ENCODE peak calls at places on chromosomes 7 and 10, in nine cellular contexts. U is GM10248, V is brain microvascular endothelial cell, C is astrocyte, O is PC-9, B is heart right ventricle, Q is endodermal cell, E is tibial artery, K is astrocyte of the spinal cord. N is an unnamed sample.

GRCh38 chr10:126921974-126922525 is 16.8 kb downstream of the DOCK1 start:
- DNase-seq in C (peak), B (no peak), K (peak), Q (no peak), O (no peak), U (no peak), E (peak), V (peak), N (no peak)

GRCh38 chr7:28662236-28662635 is 249.9 kb downstream of the CREB5 start:
- DNase-seq in E (no peak), K (no peak), U (no peak), O (no peak), B (no peak), V (no peak), C (no peak), Q (no peak), N (peak)

GRCh38 chr10:62388328-62388727 is 14.2 kb downstream of the ZNF365 start:
- DNase-seq in Q (peak), B (no peak), K (no peak), V (no peak), E (no peak), U (no peak), C (no peak), O (no peak), N (no peak)

GRCh38 chr7:91228927-91229326 is 35.3 kb upstream of the FZD1 start:
- DNase-seq in K (peak), E (no peak), Q (no peak), B (no peak), O (no peak), V (no peak), C (no peak), U (no peak), N (no peak)

GRCh38 chr7:112357136-112357535 is 93.1 kb upstream of the IFRD1 start:
- DNase-seq in K (no peak), E (no peak), O (no peak), Q (peak), U (no peak), C (no peak), V (no peak), B (no peak), N (no peak)

GRCh38 chr10:118607768-118608354 is 12.4 kb upstream of the PRLHR start:
- DNase-seq in U (no peak), C (no peak), B (no peak), V (no peak), K (no peak), E (no peak), Q (no peak), O (no peak), N (no peak)

GRCh38 chr10:22341936-22342222 is 3.4 kb upstream of the SPAG6 start:
- DNase-seq in C (no peak), B (no peak), V (no peak), U (no peak), K (no peak), O (no peak), Q (no peak), E (no peak), N (no peak)

GRCh38 chr7:110170762-110171161 is 920.2 kb upstream of the LRRN3 start:
- DNase-seq in E (no peak), V (no peak), Q (no peak), C (peak), K (peak), U (no peak), O (no peak), B (no peak), N (no peak)

GRCh38 chr10:69461327-69462025 is 10.2 kb downstream of the TSPAN15 start:
- DNase-seq in Q (no peak), V (no peak), E (no peak), K (no peak), O (no peak), B (no peak), U (no peak), C (no peak), N (no peak)

GRCh38 chr7:143901360-143901709 is 641 bp downstream of the TCAF1 start:
- DNase-seq in Q (peak), O (no peak), B (peak), U (no peak), C (peak), E (peak), K (peak), V (peak), N (no peak)

GRCh38 chr7:122532406-122533269 is 166.3 kb downstream of the RNF133 start:
- DNase-seq in Q (peak), K (peak), E (no peak), U (peak), B (no peak), C (no peak), V (no peak), O (no peak), N (peak)

GRCh38 chr10:97399843-97400545 is 1.1 kb downstream of the RRP12 start:
- DNase-seq in Q (peak), O (peak), E (no peak), C (peak), B (no peak), U (no peak), K (peak), V (peak), N (peak)

GRCh38 chr10:110083884-110084283 is 76.1 kb downstream of the ADD3 start:
- DNase-seq in E (no peak), O (no peak), B (no peak), V (peak), C (peak), K (peak), U (no peak), Q (no peak), N (no peak)

GRCh38 chr7:117072620-117073118 is 119.4 kb downstream of the ST7 start:
- DNase-seq in C (peak), U (no peak), K (peak), V (peak), B (peak), O (no peak), Q (no peak), E (peak), N (no peak)

GRCh38 chr7:112161253-112162160 is 44.7 kb downstream of the DOCK4 start:
- DNase-seq in Q (no peak), B (no peak), U (no peak), K (no peak), E (no peak), O (no peak), V (no peak), C (no peak), N (no peak)

GRCh38 chr7:151704284-151704968 is 172.5 kb downstream of the PRKAG2 start:
- DNase-seq in C (no peak), U (no peak), V (no peak), B (no peak), O (no peak), Q (no peak), K (no peak), E (no peak), N (no peak)

GRCh38 chr7:112056409-112056808 is 149.8 kb downstream of the DOCK4 start:
- DNase-seq in B (no peak), C (no peak), Q (no peak), V (peak), K (peak), E (no peak), O (no peak), U (peak), N (peak)

GRCh38 chr10:86411281-86411841 is 44.8 kb upstream of the GRID1 start:
- DNase-seq in C (peak), E (no peak), Q (no peak), B (no peak), U (peak), K (peak), V (peak), O (no peak), N (peak)

GRCh38 chr10:26799342-26799741 is 61.4 kb downstream of the ABI1 start:
- DNase-seq in V (no peak), E (no peak), O (no peak), C (no peak), Q (no peak), B (no peak), K (no peak), U (peak), N (peak)

GRCh38 chr10:91635401-91636400 is 2.8 kb upstream of the PPP1R3C start:
- DNase-seq in O (peak), B (no peak), E (peak), C (peak), K (peak), V (peak), U (peak), Q (peak), N (peak)

GRCh38 chr10:61987951-61988379 is 86.5 kb downstream of the ARID5B start:
- DNase-seq in Q (no peak), C (no peak), O (no peak), E (no peak), U (peak), K (no peak), B (no peak), V (no peak), N (peak)

GRCh38 chr10:84447701-84448400 is 119.5 kb downstream of the CCSER2 start:
- DNase-seq in V (no peak), U (no peak), E (no peak), C (no peak), Q (no peak), O (no peak), B (no peak), K (no peak), N (no peak)

GRCh38 chr10:91798736-91799579 is 732 bp downstream of the TNKS2 start:
- DNase-seq in C (peak), Q (peak), E (peak), V (peak), K (peak), O (peak), U (peak), B (no peak), N (peak)

GRCh38 chr10:34377833-34378232 is 437.3 kb downstream of the PARD3 start:
- DNase-seq in E (no peak), B (no peak), U (no peak), K (no peak), O (no peak), Q (peak), V (no peak), C (no peak), N (no peak)

GRCh38 chr10:112394475-112394875 is 20.6 kb downstream of the ACSL5 start:
- DNase-seq in K (no peak), Q (no peak), E (no peak), O (no peak), V (no peak), C (no peak), U (no peak), B (no peak), N (no peak)

GRCh38 chr7:47945261-47946015 is 2.8 kb downstream of the PKD1L1 start:
- DNase-seq in O (peak), V (peak), C (no peak), E (peak), U (peak), Q (peak), K (peak), B (peak), N (peak)

GRCh38 chr10:72355214-72355555 is 466 bp upstream of the DNAJB12 start:
- DNase-seq in B (no peak), O (no peak), K (no peak), E (no peak), C (no peak), U (no peak), V (no peak), Q (no peak), N (no peak)

GRCh38 chr7:134605978-134606923 is 40.4 kb upstream of the BPGM start:
- DNase-seq in O (peak), C (peak), U (peak), B (peak), K (peak), Q (peak), E (peak), V (peak), N (peak)

GRCh38 chr7:130793855-130794618 is 60.0 kb upstream of the KLF14 start:
- DNase-seq in B (no peak), E (no peak), O (peak), Q (no peak), K (peak), U (no peak), V (peak), C (peak), N (no peak)

GRCh38 chr10:48404646-48405045 is 98.2 kb downstream of the MAPK8 start:
- DNase-seq in O (no peak), V (no peak), B (no peak), U (no peak), C (no peak), K (no peak), E (no peak), Q (no peak), N (no peak)

GRCh38 chr10:129942391-129942790 is 21.7 kb downstream of the EBF3 start:
- DNase-seq in U (no peak), O (no peak), C (no peak), E (no peak), Q (no peak), K (no peak), B (no peak), V (no peak), N (no peak)

GRCh38 chr7:133837248-133837647 is 289.9 kb upstream of the LRGUK start:
- DNase-seq in B (no peak), Q (no peak), C (no peak), U (no peak), O (no peak), E (no peak), K (no peak), V (no peak), N (no peak)

GRCh38 chr10:69160809-69161225 is 19.2 kb upstream of the SUPV3L1 start:
- DNase-seq in O (no peak), E (no peak), B (no peak), V (peak), Q (no peak), K (peak), C (peak), U (no peak), N (no peak)

DNA sequence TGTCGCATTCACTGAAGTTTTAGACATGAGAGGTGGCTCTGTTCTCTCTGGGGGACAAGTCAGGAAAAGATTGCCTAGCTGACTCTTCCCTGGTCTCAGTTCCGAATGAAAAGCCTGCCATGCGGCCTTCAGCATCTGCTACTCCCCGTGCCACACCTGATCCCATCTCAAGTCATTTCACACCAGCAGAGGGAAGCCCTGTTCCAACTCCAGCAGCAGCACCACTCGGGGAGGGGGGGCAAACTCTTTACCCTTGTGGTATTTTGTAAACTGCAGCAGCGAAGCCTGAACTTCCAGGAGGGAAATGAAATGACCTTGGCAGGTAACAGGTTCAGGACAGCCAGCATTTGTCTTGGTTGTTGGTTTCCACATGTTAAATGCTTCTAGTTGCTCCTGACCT is 13.8 kb downstream of the LRRC4 start:
- DNase-seq in V (no peak), K (no peak), B (no peak), O (no peak), Q (no peak), E (no peak), U (no peak), C (no peak), N (no peak)
- TF ChIP-seq CTCF in V (peak), K (peak), B (no peak), O (no peak), Q (no peak), E (no peak), U (no peak), C (no peak), N (no peak)

DNA sequence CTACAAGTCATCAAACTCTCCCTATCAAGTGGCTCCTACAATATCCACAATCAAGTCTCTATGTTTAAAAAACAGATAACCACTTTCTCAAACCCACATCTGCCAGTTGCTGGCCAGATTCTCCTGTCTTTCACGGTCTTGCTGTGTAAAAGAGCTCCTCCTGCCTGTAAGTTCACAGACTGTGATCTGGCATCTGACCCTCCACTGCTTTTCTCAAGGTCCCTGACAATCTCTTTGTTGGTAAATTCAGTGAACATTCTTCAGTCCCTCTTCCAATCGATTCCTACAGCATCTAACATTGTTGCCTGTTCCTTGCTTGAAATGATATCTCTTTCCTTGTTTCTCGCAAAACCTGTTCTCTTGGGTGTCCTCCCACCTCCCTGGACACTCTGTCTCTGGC is 18.5 kb upstream of the LMOD2 start:
- DNase-seq in B (no peak), O (no peak), E (no peak), U (no peak), C (no peak), V (no peak), K (no peak), Q (peak), N (no peak)
- TF ChIP-seq CTCF in B (no peak), O (no peak), E (no peak), U (no peak), C (no peak), V (peak), K (no peak), Q (peak), N (no peak)

GRCh38 chr7:17706734-17707133 is 233.6 kb downstream of the SNX13 start:
- DNase-seq in E (peak), K (peak), O (peak), C (peak), V (peak), U (peak), B (no peak), Q (peak), N (peak)
- TF ChIP-seq CTCF in E (peak), K (peak), O (peak), C (peak), V (peak), U (peak), B (peak), Q (peak), N (peak)

DNA sequence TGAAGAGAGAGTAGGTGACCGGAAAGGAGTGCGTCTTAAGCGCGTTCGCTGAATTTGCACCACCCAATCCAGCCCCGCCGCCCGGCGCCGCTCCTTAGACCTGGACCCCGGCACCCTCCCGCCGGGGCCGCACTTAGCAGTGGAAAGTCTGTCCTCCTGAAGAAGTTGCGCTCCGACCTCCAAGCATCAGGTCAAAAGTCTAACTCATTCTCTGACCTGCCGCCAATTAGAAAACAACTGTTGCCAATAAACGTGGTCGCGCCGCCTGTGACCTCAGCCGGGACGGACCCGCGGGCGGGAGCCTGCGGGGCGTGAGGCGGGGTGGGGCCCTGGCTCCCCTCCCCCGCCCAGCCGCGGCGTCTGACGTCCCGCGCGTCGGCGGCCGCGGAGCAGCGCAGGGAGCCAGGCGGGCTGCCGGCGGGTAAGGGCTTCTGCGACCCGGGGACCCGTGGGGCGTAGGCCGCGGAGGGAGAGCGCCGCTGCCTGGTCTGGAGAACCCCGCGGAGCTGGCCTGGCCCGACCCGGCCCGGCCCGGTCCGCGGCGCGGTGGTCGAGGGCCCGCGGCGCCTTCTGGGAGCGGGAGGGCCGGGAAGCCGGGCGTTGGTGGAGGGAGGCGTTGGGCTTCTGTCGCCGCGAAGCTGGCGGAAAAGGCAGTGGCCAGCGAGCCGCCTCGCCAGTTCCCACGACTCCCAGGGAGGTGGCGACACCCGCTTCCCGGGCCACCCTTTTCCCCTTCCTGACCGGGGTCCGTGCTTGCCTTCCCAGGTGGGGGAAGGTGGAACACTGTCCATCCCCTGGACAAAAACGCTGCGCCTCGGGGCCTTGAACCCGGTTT is at the start of gene BCAP29:
- DNase-seq in U (peak), C (peak), O (peak), B (peak), K (peak), Q (peak), V (peak), E (peak), N (peak)
- TF ChIP-seq CTCF in U (no peak), C (no peak), O (peak), B (peak), K (peak), Q (peak), V (peak), E (no peak), N (no peak)

GRCh38 chr10:119725550-119726290 is at the start of gene INPP5F:
- DNase-seq in B (peak), K (peak), V (peak), E (peak), O (peak), C (peak), Q (peak), U (peak), N (peak)
- TF ChIP-seq CTCF in B (peak), K (peak), V (peak), E (peak), O (no peak), C (no peak), Q (peak), U (peak), N (peak)

GRCh38 chr7:45178241-45179225 is 20.9 kb downstream of the RAMP3 start:
- DNase-seq in E (no peak), B (no peak), V (no peak), Q (peak), O (peak), U (no peak), K (no peak), C (no peak), N (no peak)
- TF ChIP-seq CTCF in E (no peak), B (peak), V (peak), Q (peak), O (peak), U (peak), K (no peak), C (no peak), N (no peak)

N was measured in GM20000.